ENCODE peak calls at places on chromosomes 13 and 19, in five cellular contexts. One of them, this sample, is unnamed.

GRCh38 chr19:43300876-43301765 is 31.8 kb upstream of the PSG9 start:
- DNase-seq in psoas muscle: no peak
- DNase-seq in right cardiac atrium: no peak
- DNase-seq in pancreas: no peak
- DNase-seq in IMR-90: no peak
- DNase-seq in this sample: no peak

GRCh38 chr19:38554676-38555141 is 63.0 kb downstream of the MAP4K1 start:
- DNase-seq in psoas muscle: no peak
- DNase-seq in right cardiac atrium: no peak
- DNase-seq in pancreas: no peak
- DNase-seq in IMR-90: no peak
- DNase-seq in this sample: no peak

GRCh38 chr13:32530841-32531253 is 7.7 kb downstream of the N4BP2L2 start:
- DNase-seq in psoas muscle: no peak
- DNase-seq in right cardiac atrium: no peak
- DNase-seq in pancreas: no peak
- DNase-seq in IMR-90: peak; percentile 83
- DNase-seq in this sample: peak; percentile 68

GRCh38 chr19:36058481-36059179 is 3.9 kb downstream of the WDR62 start:
- DNase-seq in psoas muscle: no peak
- DNase-seq in right cardiac atrium: no peak
- DNase-seq in pancreas: no peak
- DNase-seq in IMR-90: no peak
- DNase-seq in this sample: no peak

GRCh38 chr19:35715981-35716734 is 1.6 kb upstream of the KMT2B start:
- DNase-seq in psoas muscle: peak; percentile 69
- DNase-seq in right cardiac atrium: peak; percentile 71
- DNase-seq in pancreas: peak; percentile 85
- DNase-seq in IMR-90: peak; percentile 30
- DNase-seq in this sample: peak; percentile 48

GRCh38 chr19:53102701-53103140 is 501 bp downstream of the ZNF160 start:
- DNase-seq in psoas muscle: peak; percentile 39
- DNase-seq in right cardiac atrium: peak; percentile 55
- DNase-seq in pancreas: peak; percentile 70
- DNase-seq in IMR-90: peak; percentile 31
- DNase-seq in this sample: peak; percentile 69

GRCh38 chr13:51311957-51312520 is 27.5 kb upstream of the SERPINE3 start:
- DNase-seq in psoas muscle: no peak
- DNase-seq in right cardiac atrium: no peak
- DNase-seq in pancreas: no peak
- DNase-seq in IMR-90: no peak
- DNase-seq in this sample: no peak

GRCh38 chr13:85798999-85799646 is at the start of gene SLITRK6:
- DNase-seq in psoas muscle: no peak
- DNase-seq in right cardiac atrium: no peak
- DNase-seq in pancreas: no peak
- DNase-seq in IMR-90: peak; percentile 85
- DNase-seq in this sample: no peak

GRCh38 chr13:57624565-57625435 is 6.7 kb upstream of the PCDH17 start:
- DNase-seq in psoas muscle: no peak
- DNase-seq in right cardiac atrium: no peak
- DNase-seq in pancreas: no peak
- DNase-seq in IMR-90: peak; percentile 41
- DNase-seq in this sample: peak; percentile 24

GRCh38 chr19:50414850-50415660 is 3.7 kb upstream of the SPIB start:
- DNase-seq in psoas muscle: peak; percentile 81
- DNase-seq in right cardiac atrium: peak; percentile 76
- DNase-seq in pancreas: peak; percentile 94
- DNase-seq in IMR-90: peak; percentile 54
- DNase-seq in this sample: peak; percentile 66

GRCh38 chr13:92158335-92158734 is 759.9 kb downstream of the GPC5 start:
- DNase-seq in psoas muscle: no peak
- DNase-seq in right cardiac atrium: no peak
- DNase-seq in pancreas: no peak
- DNase-seq in IMR-90: peak; percentile 31
- DNase-seq in this sample: no peak

GRCh38 chr19:13872339-13872694 is 4.6 kb upstream of the NANOS3 start:
- DNase-seq in psoas muscle: no peak
- DNase-seq in right cardiac atrium: no peak
- DNase-seq in pancreas: no peak
- DNase-seq in IMR-90: no peak
- DNase-seq in this sample: no peak

DNA sequence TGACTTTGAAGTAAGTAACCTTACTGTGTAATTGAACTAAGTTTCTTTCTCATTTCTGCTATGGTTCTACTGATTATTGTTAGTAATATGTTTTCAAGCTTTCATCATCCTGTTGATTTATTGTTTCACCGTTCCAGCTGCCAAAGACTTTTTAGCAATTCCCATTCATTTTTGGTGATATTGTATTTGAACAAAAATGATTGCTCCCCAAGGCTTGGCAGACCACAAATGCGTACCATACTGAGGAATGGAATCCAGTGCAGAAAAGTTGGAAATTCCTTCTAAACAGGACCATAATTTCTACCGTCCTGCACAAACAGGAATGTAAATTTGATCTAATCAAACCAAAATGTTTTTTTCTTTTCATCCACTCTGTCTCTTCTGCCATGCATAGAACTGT is 10.7 kb downstream of the EPSTI1 start:
- DNase-seq in psoas muscle: no peak
- DNase-seq in right cardiac atrium: no peak
- DNase-seq in pancreas: no peak
- DNase-seq in IMR-90: peak; percentile 54
- DNase-seq in this sample: no peak
- H3K4me3 ChIP-seq in psoas muscle: no peak overlapping the region
- H3K4me3 ChIP-seq in right cardiac atrium: no peak overlapping the region
- H3K4me3 ChIP-seq in pancreas: no peak overlapping the region
- H3K4me3 ChIP-seq in IMR-90: no peak overlapping the region
- H3K4me3 ChIP-seq in this sample: no peak overlapping the region

DNA sequence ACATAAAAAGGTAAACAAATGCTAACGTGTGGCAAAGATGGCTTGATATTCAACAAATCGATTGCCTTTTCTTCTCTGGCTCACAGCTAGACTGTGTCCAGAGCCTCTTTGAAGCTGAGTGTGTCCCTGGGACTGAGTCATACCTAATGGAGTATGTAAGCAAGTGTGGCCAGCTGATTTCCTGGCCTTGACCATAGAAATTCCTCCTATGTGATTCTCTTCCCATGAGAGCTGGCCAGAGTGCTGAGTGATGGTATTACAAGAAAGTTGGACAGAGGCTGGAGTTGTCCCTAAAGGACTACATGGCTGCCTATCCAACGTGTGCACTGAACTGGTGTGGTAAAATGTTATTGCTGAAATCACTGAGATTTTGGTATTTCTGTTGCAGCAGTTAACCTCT is 320.1 kb upstream of the SLC10A2 start:
- DNase-seq in psoas muscle: no peak
- DNase-seq in right cardiac atrium: no peak
- DNase-seq in pancreas: no peak
- DNase-seq in IMR-90: no peak
- DNase-seq in this sample: no peak
- H3K27ac ChIP-seq in psoas muscle: no peak overlapping the region
- H3K27ac ChIP-seq in right cardiac atrium: no peak overlapping the region
- H3K27ac ChIP-seq in pancreas: no peak overlapping the region
- H3K27ac ChIP-seq in IMR-90: no peak overlapping the region
- H3K27ac ChIP-seq in this sample: no peak overlapping the region

GRCh38 chr13:99736541-99736940 is 235.0 kb downstream of the ZIC5 start:
- DNase-seq in psoas muscle: no peak
- DNase-seq in right cardiac atrium: no peak
- DNase-seq in pancreas: no peak
- DNase-seq in IMR-90: no peak
- DNase-seq in this sample: no peak
- H3K4me1 ChIP-seq in psoas muscle: no peaks in the 10 kb centered on the region
- H3K4me1 ChIP-seq in right cardiac atrium: no peaks in the 10 kb centered on the region
- H3K4me1 ChIP-seq in pancreas: no peaks in the 10 kb centered on the region
- H3K4me1 ChIP-seq in IMR-90: no peaks in the 10 kb centered on the region
- H3K4me1 ChIP-seq in this sample: no peaks in the 10 kb centered on the region

DNA sequence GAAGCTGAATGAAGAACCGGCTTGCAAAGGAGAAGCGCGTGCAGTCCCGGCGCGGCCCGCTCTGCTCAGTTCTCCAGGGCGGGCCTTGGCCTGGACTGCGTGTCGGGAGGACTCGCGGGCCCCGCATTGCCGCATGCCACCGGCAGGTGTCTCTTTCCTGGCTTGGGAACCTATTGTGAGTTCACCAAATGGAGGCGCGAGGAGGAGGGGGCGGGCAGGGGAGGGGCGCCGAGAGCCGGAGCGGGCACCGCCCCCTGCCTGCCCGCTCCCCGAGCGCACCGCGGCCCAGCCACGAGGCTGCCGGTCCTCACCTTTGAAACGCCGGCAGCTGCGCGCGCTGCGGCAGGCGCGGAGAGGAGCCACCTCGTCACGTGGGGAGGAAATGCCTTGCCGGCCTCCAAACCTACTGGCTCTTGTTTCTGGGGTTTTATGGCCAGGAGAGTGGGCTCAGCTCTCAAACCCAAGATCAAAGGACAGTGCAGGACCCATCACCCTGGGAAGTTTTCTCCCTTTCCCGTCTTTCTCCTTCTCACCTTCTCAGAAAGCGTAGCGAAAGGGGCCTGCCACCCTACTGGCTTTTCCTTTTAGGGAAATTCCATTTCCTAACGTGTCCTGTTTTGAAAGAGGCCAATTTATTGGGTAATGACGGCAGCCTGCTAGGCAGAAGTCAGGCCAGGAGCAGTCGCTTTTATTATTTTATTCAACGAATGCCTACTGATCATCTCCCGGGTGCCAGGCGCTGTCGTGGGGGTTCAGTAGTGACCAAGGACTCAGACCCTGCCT is 13.8 kb upstream of the UBE2L5 start:
- DNase-seq in psoas muscle: peak; percentile 97
- DNase-seq in right cardiac atrium: peak; percentile 96
- DNase-seq in pancreas: peak; percentile 98
- DNase-seq in IMR-90: peak; percentile 79
- DNase-seq in this sample: peak; percentile 86
- H3K4me3 ChIP-seq in psoas muscle: peak overlapping the region; percentile 65
- H3K4me3 ChIP-seq in right cardiac atrium: peak overlapping the region; percentile 31
- H3K4me3 ChIP-seq in pancreas: peak overlapping the region; percentile 12
- H3K4me3 ChIP-seq in IMR-90: peak overlapping the region; percentile 27
- H3K4me3 ChIP-seq in this sample: no peak overlapping the region